ENCODE peak calls at places on chromosome X, in eight cellular contexts. V is activated B cell treated with CpG ODN at 0.5 μM for 24 hours, S is A673, A is psoas muscle, N is tibial artery, P is PC-3, O is cardiac muscle cell, B is brain microvascular endothelial cell. G is an unnamed sample.
A peak's percentile ranks its signal among the peaks of the same experiment; 100 is the strongest.

GRCh38 chrX:41014776-41015175 is 70.5 kb upstream of the USP9X start:
- DNase-seq in S (no peak), P (peak; percentile 88), B (no peak), V (no peak), N (no peak), O (peak; percentile 11), A (no peak), G (no peak)

GRCh38 chrX:16559206-16559619 is 90.7 kb upstream of the S100G start:
- DNase-seq in N (no peak), B (no peak), V (no peak), P (no peak), S (no peak), A (no peak), O (no peak), G (no peak)

GRCh38 chrX:39527045-39527444 is 570.7 kb downstream of the BCOR start:
- DNase-seq in N (no peak), P (no peak), B (peak; percentile 52), V (no peak), S (no peak), A (no peak), O (peak; percentile 77), G (no peak)

GRCh38 chrX:18887177-18887820 is 96.6 kb downstream of the PHKA2 start:
- DNase-seq in N (no peak), A (peak; percentile 72), S (no peak), V (no peak), B (no peak), P (no peak), O (peak; percentile 13), G (peak; percentile 24)

GRCh38 chrX:154486052-154486395 is 391 bp downstream of the UBL4A start:
- DNase-seq in O (no peak), S (no peak), P (no peak), N (no peak), B (no peak), A (peak; percentile 75), V (peak; percentile 30), G (peak; percentile 27)

GRCh38 chrX:12955882-12956703 is 18.8 kb upstream of the TMSB4X start:
- DNase-seq in B (peak; percentile 73), N (peak; percentile 71), O (peak; percentile 84), S (peak; percentile 71), V (no peak), A (peak; percentile 77), P (peak; percentile 62), G (peak; percentile 41)

GRCh38 chrX:11214346-11215190 is 78.6 kb upstream of the AMELX start:
- DNase-seq in A (peak; percentile 52), B (no peak), P (no peak), N (no peak), O (no peak), S (no peak), V (no peak), G (no peak)

GRCh38 chrX:46873746-46874145 is 36.9 kb downstream of the RP2 start:
- DNase-seq in O (no peak), B (no peak), S (peak; percentile 40), N (no peak), P (no peak), A (no peak), V (no peak), G (no peak)

GRCh38 chrX:101485212-101486064 is at the start of gene ARMCX4:
- DNase-seq in V (no peak), S (peak; percentile 60), P (no peak), B (peak; percentile 42), N (peak; percentile 67), O (peak; percentile 66), A (peak; percentile 68), G (no peak)

GRCh38 chrX:49748211-49748956 is 52.6 kb upstream of the PAGE1 start:
- DNase-seq in V (no peak), A (no peak), O (no peak), N (no peak), S (no peak), B (no peak), P (no peak), G (no peak)

GRCh38 chrX:97199501-97199900 is 315.8 kb downstream of the RPA4 start:
- DNase-seq in N (no peak), S (no peak), B (no peak), O (peak; percentile 13), A (no peak), P (no peak), V (no peak), G (no peak)

GRCh38 chrX:70979136-70979762 is 48.4 kb upstream of the SLC7A3 start:
- DNase-seq in S (peak; percentile 34), N (no peak), P (peak; percentile 41), B (peak; percentile 55), O (peak; percentile 61), V (no peak), A (no peak), G (peak; percentile 35)

GRCh38 chrX:11899091-11899490 is 141.1 kb downstream of the MSL3 start:
- DNase-seq in O (peak; percentile 60), S (peak; percentile 74), N (no peak), B (peak; percentile 22), P (peak; percentile 91), V (no peak), A (no peak), G (no peak)

GRCh38 chrX:23374291-23374690 is 39.6 kb downstream of the PTCHD1 start:
- DNase-seq in O (no peak), N (no peak), B (no peak), A (no peak), S (no peak), P (peak; percentile 9), V (no peak), G (no peak)

GRCh38 chrX:5242091-5242790 is 986.4 kb downstream of the NLGN4X start:
- DNase-seq in P (no peak), V (no peak), O (no peak), A (no peak), B (no peak), S (no peak), N (no peak), G (no peak)

GRCh38 chrX:102950908-102951866 is 14.1 kb downstream of the RAB40AL start:
- DNase-seq in V (peak; percentile 27), A (no peak), P (peak; percentile 81), B (peak; percentile 35), N (no peak), S (peak; percentile 74), O (peak; percentile 50), G (peak; percentile 57)

GRCh38 chrX:11555759-11556158 is 110.0 kb downstream of the ARHGAP6 start:
- DNase-seq in O (peak; percentile 52), A (no peak), N (no peak), S (no peak), P (peak; percentile 26), B (peak; percentile 45), V (no peak), G (no peak)

GRCh38 chrX:119401569-119401968 is 2.4 kb downstream of the SLC25A43 start:
- DNase-seq in P (peak; percentile 61), O (no peak), A (no peak), V (no peak), N (no peak), S (no peak), B (no peak), G (no peak)

GRCh38 chrX:150456941-150457340 is 93.8 kb downstream of the MAMLD1 start:
- DNase-seq in B (no peak), N (no peak), A (no peak), V (no peak), S (no peak), O (no peak), P (no peak), G (no peak)

GRCh38 chrX:21806691-21807090 is 32.7 kb upstream of the MBTPS2 start:
- DNase-seq in V (no peak), S (peak; percentile 2), O (no peak), B (no peak), N (no peak), P (peak; percentile 44), A (no peak), G (no peak)

GRCh38 chrX:114712466-114712865 is 128.6 kb downstream of the HTR2C start:
- DNase-seq in S (no peak), P (no peak), A (no peak), V (no peak), O (no peak), B (no peak), N (no peak), G (no peak)

GRCh38 chrX:114717921-114718320 is 134.0 kb downstream of the HTR2C start:
- DNase-seq in S (peak; percentile 21), P (no peak), V (no peak), O (no peak), N (no peak), A (no peak), B (no peak), G (peak; percentile 30)
- TF ChIP-seq CTCF in S (peak; percentile 65), P (no peak), V (no peak), O (peak; percentile 20), N (no peak), A (no peak), B (peak; percentile 44), G (peak; percentile 38)

GRCh38 chrX:95056901-95057300 is 1382.9 kb downstream of the FAM133A start:
- DNase-seq in S (no peak), N (no peak), B (no peak), A (no peak), O (peak; percentile 30), P (peak; percentile 46), V (no peak), G (no peak)
- TF ChIP-seq CTCF in S (peak; percentile 21), N (no peak), B (peak; percentile 11), A (no peak), O (peak; percentile 25), P (peak; percentile 55), V (no peak), G (no peak)

GRCh38 chrX:105698386-105698785 is 124.0 kb upstream of the NRK start:
- DNase-seq in A (no peak), P (peak; percentile 21), N (no peak), B (peak; percentile 9), O (no peak), V (no peak), S (no peak), G (no peak)

GRCh38 chrX:105703876-105704275 is 118.5 kb upstream of the NRK start:
- DNase-seq in N (no peak), S (no peak), A (no peak), V (no peak), B (no peak), P (no peak), O (no peak), G (no peak)

GRCh38 chrX:105700316-105700715 is 122.0 kb upstream of the NRK start:
- DNase-seq in A (no peak), O (no peak), N (no peak), V (no peak), P (no peak), B (no peak), S (no peak), G (no peak)

GRCh38 chrX:105706041-105706440 is 116.3 kb upstream of the NRK start:
- DNase-seq in S (no peak), V (no peak), O (peak; percentile 67), N (no peak), P (no peak), B (no peak), A (no peak), G (no peak)

GRCh38 chrX:105701310-105702052 is 120.9 kb upstream of the NRK start:
- DNase-seq in P (peak; percentile 62), A (no peak), V (no peak), S (no peak), O (peak; percentile 26), N (no peak), B (no peak), G (no peak)
- TF ChIP-seq CTCF in P (peak; percentile 75), A (peak; percentile 37), V (no peak), S (peak; percentile 21), O (peak; percentile 12), N (no peak), B (peak; percentile 1), G (no peak)

DNA sequence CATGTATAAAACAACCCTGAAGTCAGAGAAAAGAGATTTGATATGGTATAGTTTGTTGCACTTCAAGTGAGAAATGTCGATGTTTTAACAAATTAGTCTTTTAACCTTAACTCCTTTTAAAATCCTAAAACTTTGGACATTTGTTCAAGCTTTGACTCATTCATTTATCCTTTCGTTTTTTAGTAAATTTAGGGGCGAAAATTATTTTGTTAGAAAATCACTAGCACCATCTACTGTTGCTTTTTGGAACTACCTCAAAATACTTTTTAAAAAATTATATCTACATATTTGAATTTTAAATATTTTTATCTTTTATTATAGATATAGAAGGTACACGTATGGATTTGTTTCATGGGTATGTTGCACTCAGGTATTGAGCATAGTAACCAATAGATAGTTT is 165.1 kb upstream of the POF1B start:
- DNase-seq in B (no peak), P (peak; percentile 37), S (peak; percentile 3), V (no peak), A (no peak), O (peak; percentile 0), N (no peak), G (no peak)
- TF ChIP-seq CTCF in B (peak; percentile 13), P (peak; percentile 34), S (peak; percentile 59), V (no peak), A (peak; percentile 48), O (peak; percentile 19), N (peak; percentile 28), G (peak; percentile 22)

G was measured in Caco-2.